ENCODE peak calls at places on chromosomes 1 and 21, in eight cellular contexts. W is Panc1, U is H1, Q is GM23338, A is HCT116, O is SK-N-SH, S is breast epithelium, V is prostate gland. M is an unnamed sample.

GRCh38 chr1:227299688-227300087 is 18.6 kb downstream of the CDC42BPA start:
- DNase-seq in V (no peak), Q (no peak), S (no peak), A (no peak), W (no peak), U (no peak), O (no peak), M (no peak)

GRCh38 chr1:116345830-116346229 is 27.2 kb upstream of the ATP1A1 start:
- DNase-seq in U (no peak), Q (peak; percentile 72), S (no peak), W (no peak), O (peak; percentile 20), A (no peak), V (no peak), M (no peak)

GRCh38 chr1:56491441-56491840 is 87.9 kb downstream of the PLPP3 start:
- DNase-seq in A (no peak), Q (no peak), S (no peak), U (no peak), V (no peak), O (peak; percentile 51), W (no peak), M (no peak)

GRCh38 chr1:210394281-210394798 is 65.6 kb downstream of the HHAT start:
- DNase-seq in S (no peak), Q (no peak), W (no peak), A (no peak), U (no peak), V (no peak), O (no peak), M (no peak)

GRCh38 chr1:185819798-185820197 is 85.6 kb downstream of the HMCN1 start:
- DNase-seq in V (no peak), W (no peak), S (no peak), A (no peak), U (no peak), Q (no peak), O (no peak), M (no peak)

GRCh38 chr1:181095763-181096184 is 7.3 kb downstream of the IER5 start:
- DNase-seq in O (no peak), Q (no peak), W (no peak), V (no peak), A (no peak), U (no peak), S (no peak), M (no peak)

GRCh38 chr1:238088891-238089290 is 198.2 kb upstream of the ZP4 start:
- DNase-seq in W (no peak), A (no peak), O (no peak), Q (no peak), U (no peak), S (no peak), V (no peak), M (no peak)

GRCh38 chr1:109161836-109162606 is 48.1 kb downstream of the ELAPOR1 start:
- DNase-seq in O (no peak), W (no peak), U (no peak), S (no peak), V (peak; percentile 61), A (no peak), Q (peak; percentile 39), M (peak; percentile 79)

GRCh38 chr1:178580876-178581275 is 68.0 kb downstream of the TEX35 start:
- DNase-seq in Q (no peak), W (no peak), O (no peak), V (no peak), U (no peak), A (no peak), S (no peak), M (no peak)

GRCh38 chr1:52444465-52444864 is 40.1 kb downstream of the PRPF38A start:
- DNase-seq in V (no peak), U (no peak), S (no peak), Q (no peak), A (no peak), O (peak; percentile 33), W (no peak), M (no peak)

GRCh38 chr21:42357307-42357706 is 6.5 kb upstream of the TFF2 start:
- DNase-seq in O (no peak), Q (no peak), A (no peak), U (no peak), V (no peak), S (no peak), W (no peak), M (no peak)

GRCh38 chr1:2283371-2283990 is 55.4 kb downstream of the SKI start:
- DNase-seq in O (no peak), Q (no peak), S (no peak), U (no peak), W (no peak), V (no peak), A (no peak), M (no peak)

GRCh38 chr1:225921734-225922709 is 2.0 kb downstream of the PYCR2 start:
- DNase-seq in Q (no peak), O (no peak), V (peak; percentile 81), U (no peak), S (no peak), W (no peak), A (no peak), M (no peak)

GRCh38 chr21:32371913-32372314 is 20.9 kb downstream of the URB1 start:
- DNase-seq in W (no peak), V (peak; percentile 86), U (no peak), O (no peak), A (no peak), Q (no peak), S (no peak), M (no peak)

GRCh38 chr1:43366179-43366578 is 1.6 kb downstream of the ELOVL1 start:
- DNase-seq in V (peak; percentile 85), A (no peak), W (no peak), S (peak; percentile 69), O (no peak), U (no peak), Q (peak; percentile 67), M (peak; percentile 87)

GRCh38 chr1:153680120-153680403 is 1.6 kb downstream of the NPR1 start:
- DNase-seq in O (no peak), Q (peak; percentile 67), U (no peak), W (no peak), A (no peak), S (no peak), V (no peak), M (no peak)

GRCh38 chr1:111505641-111506119 is 2.2 kb upstream of the ADORA3 start:
- DNase-seq in W (no peak), A (no peak), O (no peak), S (no peak), V (no peak), U (no peak), Q (no peak), M (no peak)

GRCh38 chr1:111504097-111504496 is 664 bp upstream of the ADORA3 start:
- DNase-seq in V (no peak), U (no peak), A (no peak), W (no peak), O (no peak), S (no peak), Q (no peak), M (no peak)

GRCh38 chr1:111506561-111506960 is 3.1 kb upstream of the ADORA3 start:
- DNase-seq in V (no peak), A (no peak), U (no peak), W (no peak), O (no peak), S (no peak), Q (no peak), M (no peak)

GRCh38 chr1:111510003-111510380 is 6.6 kb upstream of the ADORA3 start:
- DNase-seq in U (no peak), V (no peak), W (no peak), Q (no peak), A (no peak), O (no peak), S (no peak), M (no peak)

GRCh38 chr1:111507411-111508201 is 4.2 kb upstream of the ADORA3 start:
- DNase-seq in U (peak; percentile 27), S (no peak), V (peak; percentile 35), W (no peak), O (peak; percentile 57), Q (peak; percentile 86), A (no peak), M (peak; percentile 85)
- TF ChIP-seq POLR2AphosphoS5 in U (no peak), S (no peak), V (peak; percentile 29), W (no peak), O (no peak), Q (peak; percentile 42), A (no peak), M (no peak)

GRCh38 chr1:12014141-12014981 is 4.9 kb upstream of the MIIP start:
- DNase-seq in O (no peak), U (no peak), W (no peak), V (no peak), Q (peak; percentile 65), S (no peak), A (no peak), M (peak; percentile 75)
- TF ChIP-seq CTCF in O (peak; percentile 31), U (peak; percentile 45), W (no peak), V (no peak), Q (peak; percentile 58), S (no peak), A (no peak), M (no peak)

DNA sequence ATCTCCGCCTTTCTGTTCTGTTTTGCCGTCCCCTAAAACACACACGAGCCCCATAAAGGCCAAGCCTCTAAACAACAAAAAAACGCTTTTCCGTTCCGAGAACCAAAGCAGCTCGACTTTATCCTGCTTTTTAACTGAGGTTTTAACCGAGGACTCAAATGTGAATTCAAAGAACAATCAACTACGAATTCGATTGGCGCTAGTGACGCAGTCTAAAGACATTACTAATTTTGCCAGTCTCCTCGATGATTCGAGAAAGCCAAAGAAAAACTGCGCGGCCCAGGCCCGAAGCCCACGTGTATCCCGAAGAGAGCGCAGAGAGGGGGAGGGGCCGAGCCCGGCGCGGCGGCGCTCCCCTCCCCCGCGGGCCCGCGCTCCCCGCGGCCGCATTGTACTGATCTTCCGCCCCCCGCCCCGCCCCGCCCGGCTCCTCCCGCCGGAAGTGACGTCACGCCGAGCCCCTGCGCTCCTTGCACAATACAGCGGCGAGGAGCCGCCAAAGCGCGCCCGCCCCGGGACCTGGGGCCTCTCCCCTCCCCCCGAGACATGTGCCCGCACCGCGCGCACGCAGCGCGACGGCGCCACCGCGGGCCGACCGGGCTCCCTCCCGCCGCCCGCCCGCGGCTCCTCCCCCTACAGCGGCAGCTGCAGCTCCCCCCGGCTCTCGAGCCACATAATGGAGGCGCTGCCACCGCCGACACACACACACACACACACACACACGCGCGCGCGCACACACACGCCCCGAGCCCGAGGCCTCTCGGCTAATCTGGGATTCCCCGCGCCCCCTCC is 1.4 kb downstream of the HNRNPU start:
- DNase-seq in O (peak; percentile 96), S (peak; percentile 98), A (peak; percentile 78), U (peak; percentile 85), Q (peak; percentile 95), V (peak; percentile 98), W (peak; percentile 48), M (peak; percentile 99)
- H3K4me1 ChIP-seq in O (peaks cover 15% of the 10 kb centered on the region), S (no peaks in the 10 kb centered on the region), A (peaks cover 18% of the 10 kb centered on the region), U (peaks cover 6% of the 10 kb centered on the region), Q (peaks cover 22% of the 10 kb centered on the region), V (peaks cover 4% of the 10 kb centered on the region), W (peaks cover 48% of the 10 kb centered on the region), M (peaks cover 41% of the 10 kb centered on the region)

DNA sequence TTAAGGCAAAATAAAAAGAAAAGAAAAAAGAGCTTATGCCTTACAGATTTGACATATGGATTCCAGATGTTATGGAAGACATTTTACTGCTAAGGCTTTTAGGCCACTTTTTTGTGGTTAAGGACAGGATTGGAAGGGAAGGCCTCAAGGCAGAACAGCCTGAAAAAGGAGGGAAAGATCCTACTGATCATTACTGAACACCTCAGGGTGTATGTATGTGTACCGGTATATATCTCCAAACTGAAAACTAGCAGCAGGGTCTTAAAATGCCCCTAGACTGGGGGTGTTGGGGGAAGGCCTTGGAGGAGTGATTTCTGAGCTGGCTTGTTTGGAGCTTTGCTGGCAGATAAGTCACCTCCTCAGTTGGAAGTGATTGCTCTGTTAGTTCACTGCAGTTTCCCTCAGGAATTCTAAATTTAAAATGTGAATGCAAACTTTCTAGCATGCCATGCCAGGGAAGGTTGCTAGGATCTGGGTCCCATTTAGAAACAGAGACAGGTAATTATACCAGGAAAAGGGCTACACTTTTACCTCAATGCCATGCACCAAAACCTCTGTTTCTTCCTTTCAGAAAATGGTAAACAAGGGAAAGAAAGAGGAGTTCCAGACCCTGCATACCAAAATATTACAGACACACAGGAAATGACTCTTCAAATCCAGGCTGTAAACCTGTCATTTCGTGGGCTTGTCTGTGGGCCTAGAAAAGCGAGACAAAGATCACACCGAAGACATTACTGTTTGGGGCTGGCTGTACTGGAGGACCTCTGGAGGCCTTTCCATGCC is 15.0 kb downstream of the C1orf52 start:
- DNase-seq in W (no peak), S (no peak), V (no peak), U (no peak), O (peak; percentile 21), A (no peak), Q (no peak), M (no peak)
- TF ChIP-seq POLR2AphosphoS5 in W (no peak), S (no peak), V (no peak), U (no peak), O (no peak), A (no peak), Q (no peak), M (no peak)

M was measured in upper lobe of left lung.